ENCODE peak calls at places on chromosomes 3 and 15, in four cellular contexts. N is stomach, L is transverse colon, G is K562. M is an unnamed sample.

GRCh38 chr3:50213383-50213782 is 8.3 kb downstream of the SLC38A3 start:
- DNase-seq in N (peak), L (no peak), G (no peak), M (no peak)

GRCh38 chr3:59313365-59313764 is 263.5 kb upstream of the CFAP20DC start:
- DNase-seq in N (peak), G (peak), L (peak), M (peak)

GRCh38 chr3:198071602-198072285 is 111.7 kb downstream of the LMLN start:
- DNase-seq in G (peak), L (no peak), N (no peak), M (no peak)

GRCh38 chr3:57261929-57262328 is 30.6 kb downstream of the ASB14 start:
- DNase-seq in N (no peak), L (no peak), G (no peak), M (no peak)

GRCh38 chr15:98154863-98155262 is 194.4 kb downstream of the ARRDC4 start:
- DNase-seq in G (no peak), N (no peak), L (no peak), M (no peak)

GRCh38 chr15:77104155-77104554 is 33.2 kb upstream of the TSPAN3 start:
- DNase-seq in N (no peak), L (no peak), G (no peak), M (no peak)

GRCh38 chr3:30934208-30934550 is 39.7 kb upstream of the GADL1 start:
- DNase-seq in N (no peak), G (no peak), L (no peak), M (peak)

GRCh38 chr3:72411843-72412242 is 436.4 kb downstream of the SHQ1 start:
- DNase-seq in G (no peak), L (no peak), N (no peak), M (no peak)

GRCh38 chr15:41564286-41564959 is 5.4 kb downstream of the TYRO3 start:
- DNase-seq in L (no peak), G (peak), N (no peak), M (peak)

GRCh38 chr15:98903377-98904018 is 104.1 kb downstream of the PGPEP1L start:
- DNase-seq in L (no peak), N (no peak), G (no peak), M (no peak)

GRCh38 chr3:15952543-15953175 is 154.9 kb upstream of the ANKRD28 start:
- DNase-seq in L (no peak), N (no peak), G (no peak), M (no peak)

GRCh38 chr3:185069023-185069422 is 83.8 kb downstream of the C3orf70 start:
- DNase-seq in L (peak), N (no peak), G (no peak), M (no peak)

GRCh38 chr3:51675201-51675611 is 4.2 kb downstream of the TEX264 start:
- DNase-seq in G (no peak), L (no peak), N (no peak), M (no peak)

GRCh38 chr3:117036259-117036799 is 326.8 kb downstream of the TUSC7 start:
- DNase-seq in G (no peak), L (peak), N (no peak), M (no peak)

GRCh38 chr3:41580274-41580959 is 381.1 kb downstream of the CTNNB1 start:
- DNase-seq in G (no peak), N (no peak), L (no peak), M (no peak)

GRCh38 chr15:64096486-64097431 is 977 bp downstream of the SNX1 start:
- DNase-seq in N (no peak), L (no peak), G (no peak), M (no peak)

GRCh38 chr3:49785565-49786356 is 581 bp downstream of the IP6K1 start:
- DNase-seq in N (peak), L (peak), G (no peak), M (no peak)

GRCh38 chr3:73037369-73037699 is 24.1 kb upstream of the EBLN2 start:
- DNase-seq in G (peak), N (no peak), L (no peak), M (no peak)

GRCh38 chr15:52328680-52329079 is 33.1 kb upstream of the MYO5C start:
- DNase-seq in G (no peak), L (no peak), N (no peak), M (no peak)

GRCh38 chr15:99618941-99619411 is 53.2 kb downstream of the MEF2A start:
- DNase-seq in G (no peak), N (no peak), L (no peak), M (no peak)

GRCh38 chr15:41417812-41418211 is 917 bp downstream of the RTF1 start:
- DNase-seq in L (no peak), G (no peak), N (no peak), M (no peak)

GRCh38 chr3:147458995-147459704 is 50.0 kb downstream of the ZIC1 start:
- DNase-seq in N (no peak), L (no peak), G (no peak), M (no peak)
- TF ChIP-seq EP300 in N (no peak), L (no peak), G (no peak), M (no peak)

GRCh38 chr15:60363024-60363674 is 34.6 kb downstream of the ANXA2 start:
- DNase-seq in G (no peak), L (no peak), N (no peak), M (no peak)

GRCh38 chr15:60356832-60357231 is 41.0 kb downstream of the ANXA2 start:
- DNase-seq in N (no peak), G (no peak), L (no peak), M (no peak)

GRCh38 chr15:60362318-60363023 is 35.3 kb downstream of the ANXA2 start:
- DNase-seq in L (no peak), G (no peak), N (no peak), M (no peak)

GRCh38 chr15:60355148-60355857 is 42.5 kb downstream of the ANXA2 start:
- DNase-seq in L (no peak), G (no peak), N (no peak), M (no peak)

DNA sequence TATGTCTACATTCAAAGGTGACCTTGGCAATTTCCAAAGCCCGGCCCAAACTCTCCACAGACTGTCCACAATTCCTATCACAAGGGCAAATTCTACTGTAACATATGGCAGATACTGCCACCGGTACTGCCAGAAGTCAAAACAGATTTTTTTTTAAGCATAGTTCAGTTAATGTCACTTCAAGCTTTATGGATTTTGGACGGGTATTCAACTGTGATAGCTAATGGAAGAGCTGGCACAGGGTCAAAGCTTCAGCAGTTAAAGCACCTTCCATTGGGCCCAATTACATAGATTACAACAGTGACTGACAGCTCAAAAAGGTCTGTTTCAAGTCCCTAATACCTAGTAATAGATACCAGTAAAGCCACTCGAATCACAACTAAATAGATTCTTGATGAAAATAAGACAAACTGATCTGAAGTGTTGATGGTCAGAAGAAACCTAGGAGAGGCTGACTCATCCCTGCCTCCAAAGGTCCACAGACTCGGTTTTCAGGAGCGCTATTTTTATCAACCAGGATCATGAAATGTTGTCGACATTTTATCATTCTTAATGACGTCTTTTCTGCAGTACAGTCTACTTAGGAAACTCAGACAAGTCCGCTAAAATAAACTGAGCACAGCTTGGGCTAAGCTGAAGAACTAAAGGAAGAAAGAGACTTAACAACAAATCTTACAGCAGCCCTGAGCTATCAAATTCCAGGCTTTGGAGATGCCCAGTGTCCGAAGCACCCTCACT is 38.7 kb downstream of the ANXA2 start:
- DNase-seq in N (peak), L (no peak), G (no peak), M (no peak)
- TF ChIP-seq EP300 in N (no peak), L (no peak), G (no peak), M (no peak)

GRCh38 chr3:65303431-65303830 is 615.6 kb upstream of the ADAMTS9 start:
- DNase-seq in L (no peak), G (no peak), N (no peak), M (no peak)

GRCh38 chr3:65305836-65306235 is 618.0 kb upstream of the ADAMTS9 start:
- DNase-seq in N (no peak), G (no peak), L (no peak), M (no peak)
- TF ChIP-seq EP300 in N (no peak), G (no peak), L (no peak), M (no peak)

GRCh38 chr15:33903661-33904060 is 64.6 kb upstream of the CHRM5 start:
- DNase-seq in N (no peak), L (no peak), G (no peak), M (no peak)
- TF ChIP-seq EP300 in N (no peak), L (no peak), G (no peak), M (no peak)

GRCh38 chr3:97687734-97688133 is 76.8 kb upstream of the ARL6 start:
- DNase-seq in N (no peak), L (no peak), G (no peak), M (no peak)
- TF ChIP-seq EP300 in N (no peak), L (no peak), G (no peak), M (no peak)

DNA sequence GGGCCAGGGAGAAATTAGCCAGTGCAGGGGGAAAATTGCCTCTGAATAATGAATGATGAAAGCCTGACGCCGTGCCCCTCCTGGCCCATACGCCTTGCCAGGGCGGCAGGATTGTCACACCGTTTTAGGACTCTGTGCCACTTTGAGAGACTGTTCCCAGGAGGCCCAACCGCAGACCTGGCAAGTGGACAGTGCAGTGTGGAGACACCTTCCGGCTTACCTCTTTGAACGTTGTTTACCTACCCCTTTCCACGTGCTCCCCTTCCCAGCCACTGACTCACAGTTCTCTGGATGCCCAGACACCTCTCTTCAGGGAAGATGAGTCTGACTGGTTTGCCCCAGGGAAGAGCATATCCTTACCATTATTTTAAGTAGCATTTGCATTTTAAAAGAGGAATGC is 84.0 kb upstream of the PXYLP1 start:
- DNase-seq in N (no peak), L (no peak), G (no peak), M (no peak)
- TF ChIP-seq EP300 in N (no peak), L (no peak), G (no peak), M (no peak)

GRCh38 chr3:106056919-106057318 is 188.1 kb upstream of the CBLB start:
- DNase-seq in G (no peak), N (no peak), L (no peak), M (no peak)
- TF ChIP-seq EP300 in G (no peak), N (no peak), L (no peak), M (no peak)

DNA sequence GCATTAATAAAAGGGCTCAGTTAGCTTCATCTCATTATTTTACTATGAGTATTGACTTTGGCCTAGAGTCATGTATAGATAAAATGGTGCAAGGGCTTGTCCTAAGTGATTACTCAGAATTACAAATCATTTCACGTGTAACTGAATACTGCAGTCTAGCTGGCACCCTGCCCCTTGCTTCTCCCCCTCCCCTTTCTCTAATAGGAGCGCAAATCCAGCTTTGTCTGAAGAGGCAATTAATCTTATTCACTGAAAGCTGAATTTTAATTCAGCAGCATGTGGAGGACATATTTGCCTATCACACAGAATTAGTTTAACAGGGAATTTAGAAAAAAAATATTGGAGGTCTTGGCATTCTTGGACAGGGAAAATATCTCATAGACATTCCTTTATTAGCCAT is 412.1 kb upstream of the DPH6 start:
- DNase-seq in N (no peak), G (no peak), L (no peak), M (no peak)
- TF ChIP-seq EP300 in N (no peak), G (no peak), L (no peak), M (no peak)

GRCh38 chr15:74817370-74817737 is 4.7 kb downstream of the LMAN1L start:
- DNase-seq in L (peak), N (no peak), G (no peak), M (no peak)
- TF ChIP-seq EP300 in L (no peak), N (no peak), G (no peak), M (no peak)

M was measured in ovary.